ENCODE peak calls at places on chromosomes 16 and 17, in four cellular contexts. P is spleen, D is uterus, G is GM20000. N is an unnamed sample.

GRCh38 chr17:17411692-17412091 is 65.1 kb upstream of the MED9 start:
- DNase-seq in P (no peak), D (no peak), G (no peak), N (no peak)

GRCh38 chr16:63530974-63531373 is 1494.7 kb upstream of the CDH8 start:
- DNase-seq in P (no peak), D (no peak), G (no peak), N (no peak)

GRCh38 chr17:48613862-48614694 is 1.0 kb downstream of the HOXB8 start:
- DNase-seq in P (no peak), D (no peak), G (no peak), N (peak)

GRCh38 chr17:42078396-42079042 is 19.8 kb downstream of the ZNF385C start:
- DNase-seq in P (no peak), D (no peak), G (no peak), N (no peak)

GRCh38 chr17:78729636-78730035 is 52.4 kb downstream of the CYTH1 start:
- DNase-seq in P (no peak), D (no peak), G (no peak), N (no peak)

GRCh38 chr16:85302018-85302847 is 190.0 kb upstream of the CIBAR2 start:
- DNase-seq in P (no peak), D (peak), G (no peak), N (no peak)

GRCh38 chr16:71919033-71919432 is 23.7 kb downstream of the IST1 start:
- DNase-seq in P (no peak), D (no peak), G (peak), N (peak)

GRCh38 chr16:57966133-57966805 is 4.7 kb downstream of the CNGB1 start:
- DNase-seq in P (no peak), D (no peak), G (no peak), N (no peak)

GRCh38 chr17:79993390-79994221 is 42.1 kb downstream of the TBC1D16 start:
- DNase-seq in P (peak), D (peak), G (peak), N (no peak)

GRCh38 chr16:67655363-67655762 is 4.7 kb downstream of the ACD start:
- DNase-seq in P (no peak), D (no peak), G (no peak), N (no peak)

GRCh38 chr17:66416207-66416940 is 114.0 kb downstream of the PRKCA start:
- DNase-seq in P (no peak), D (no peak), G (no peak), N (no peak)

GRCh38 chr17:44110011-44110686 is 13.3 kb downstream of the HDAC5 start:
- DNase-seq in P (no peak), D (no peak), G (no peak), N (no peak)

GRCh38 chr17:42787266-42787665 is 6.9 kb downstream of the WNK4 start:
- DNase-seq in P (no peak), D (no peak), G (no peak), N (no peak)

GRCh38 chr17:66767164-66767933 is 67.6 kb upstream of the CACNG5 start:
- DNase-seq in P (no peak), D (no peak), G (no peak), N (no peak)

GRCh38 chr16:79850348-79850747 is 249.8 kb upstream of the MAF start:
- DNase-seq in P (no peak), D (peak), G (no peak), N (no peak)

GRCh38 chr16:73068546-73069401 is 20.8 kb upstream of the ZFHX3 start:
- DNase-seq in P (no peak), D (peak), G (no peak), N (no peak)

GRCh38 chr17:59141860-59142259 is 13.1 kb downstream of the SKA2 start:
- DNase-seq in P (no peak), D (no peak), G (no peak), N (no peak)

GRCh38 chr17:65467156-65467555 is 94.3 kb downstream of the AXIN2 start:
- DNase-seq in P (no peak), D (no peak), G (no peak), N (no peak)

GRCh38 chr16:2987286-2987685 is 7.0 kb upstream of the PKMYT1 start:
- DNase-seq in P (no peak), D (no peak), G (no peak), N (no peak)

GRCh38 chr16:62068747-62069146 is 32.5 kb upstream of the CDH8 start:
- DNase-seq in P (no peak), D (no peak), G (no peak), N (no peak)

GRCh38 chr16:51939371-51940005 is 607.5 kb downstream of the TOX3 start:
- DNase-seq in P (no peak), D (no peak), G (no peak), N (no peak)

GRCh38 chr17:27590864-27591263 is 40.1 kb upstream of the LGALS9 start:
- DNase-seq in P (no peak), D (no peak), G (no peak), N (no peak)

GRCh38 chr16:79607587-79607986 is 7.0 kb upstream of the MAF start:
- DNase-seq in P (no peak), D (peak), G (no peak), N (no peak)

GRCh38 chr17:10114931-10115535 is 83.4 kb downstream of the GAS7 start:
- DNase-seq in P (peak), D (peak), G (peak), N (peak)

GRCh38 chr16:71894229-71894920 is 956 bp upstream of the IST1 start:
- DNase-seq in P (peak), D (peak), G (no peak), N (no peak)

GRCh38 chr17:65022751-65023421 is 33.7 kb downstream of the GNA13 start:
- DNase-seq in P (no peak), D (no peak), G (peak), N (peak)

GRCh38 chr17:65677932-65678331 is 116.5 kb upstream of the AXIN2 start:
- DNase-seq in P (no peak), D (no peak), G (no peak), N (no peak)

GRCh38 chr16:55510185-55510805 is 1.4 kb downstream of the LPCAT2 start:
- DNase-seq in P (no peak), D (no peak), G (no peak), N (peak)

GRCh38 chr16:56977256-56977655 is 12.1 kb upstream of the NLRC5 start:
- DNase-seq in P (peak), D (no peak), G (no peak), N (no peak)

GRCh38 chr16:11707679-11708197 is 34.9 kb downstream of the TXNDC11 start:
- DNase-seq in P (no peak), D (no peak), G (no peak), N (no peak)

GRCh38 chr16:83807710-83808572 is at the start of gene HSBP1:
- DNase-seq in P (peak), D (peak), G (peak), N (peak)

GRCh38 chr16:868846-869822 is 68.6 kb upstream of the GNG13 start:
- DNase-seq in P (peak), D (no peak), G (no peak), N (no peak)

GRCh38 chr17:61251939-61252865 is 147.4 kb upstream of the TBX2 start:
- DNase-seq in P (peak), D (peak), G (no peak), N (no peak)

GRCh38 chr17:50169121-50169764 is 3.4 kb downstream of the SGCA start:
- DNase-seq in P (peak), D (peak), G (peak), N (peak)
- TF ChIP-seq CTCF in P (peak), D (peak), G (peak), N (peak)

GRCh38 chr17:2388705-2389099 is 12.2 kb downstream of the MNT start:
- DNase-seq in P (no peak), D (no peak), G (no peak), N (no peak)
- TF ChIP-seq CTCF in P (no peak), D (no peak), G (no peak), N (no peak)

GRCh38 chr16:66549284-66550131 is at the start of gene TK2:
- DNase-seq in P (peak), D (peak), G (peak), N (peak)
- TF ChIP-seq CTCF in P (no peak), D (peak), G (no peak), N (peak)

DNA sequence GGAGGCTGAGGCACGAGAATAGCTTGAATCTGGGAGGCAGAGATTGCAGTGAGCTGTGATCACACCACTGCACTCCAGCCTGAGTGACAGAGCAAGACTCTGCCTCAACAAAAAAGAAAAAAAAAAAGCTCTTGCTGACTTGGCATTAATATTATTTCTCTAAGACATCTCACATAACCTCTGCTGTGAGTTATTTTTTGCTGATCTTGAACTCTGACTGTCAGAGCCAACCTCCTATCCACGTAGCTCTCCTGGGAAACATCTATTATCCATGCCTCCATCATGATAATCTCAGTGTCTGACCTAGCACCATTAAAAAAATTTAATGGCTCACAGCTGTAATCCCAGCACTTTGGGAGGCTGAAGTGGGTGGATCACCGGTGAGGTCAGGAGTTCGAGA is 12.7 kb upstream of the ULK2 start:
- DNase-seq in P (no peak), D (no peak), G (no peak), N (no peak)
- TF ChIP-seq CTCF in P (no peak), D (no peak), G (no peak), N (no peak)

GRCh38 chr17:75154195-75155106 is at the start of gene JPT1:
- DNase-seq in P (peak), D (peak), G (peak), N (peak)
- TF ChIP-seq CTCF in P (peak), D (peak), G (no peak), N (no peak)